ENCODE peak calls at places on chromosomes 6 and 20, in eight cellular contexts. B is activated naive CD8-positive, alpha-beta T cell treated with anti-CD3 and anti-CD28 coated beads, Interleukin-2, amount 50 U/mL, for 24 hours; G is left cardiac atrium; A is AG04450; E is activated T-helper 9 cell treated with anti-CD3 and anti-CD28 coated beads, Interleukin-2, amount 50 U/mL, for 16 hours; Z is smooth muscle cell of the brain vasculature; M is D341Med; V is HS-27A. C is an unnamed sample.

GRCh38 chr20:38825901-38826625 is 20.6 kb downstream of the PPP1R16B start:
- DNase-seq in B (no peak), Z (peak; percentile 7), A (peak; percentile 4), M (peak; percentile 66), V (no peak), E (no peak), G (no peak), C (no peak)

GRCh38 chr6:43311681-43312080 is 3.1 kb upstream of the CRIP3 start:
- DNase-seq in B (no peak), G (no peak), Z (no peak), M (no peak), A (no peak), E (no peak), V (no peak), C (no peak)

GRCh38 chr20:10982692-10983091 is 308.9 kb upstream of the JAG1 start:
- DNase-seq in A (peak; percentile 68), G (peak; percentile 66), B (no peak), M (no peak), V (peak; percentile 75), E (no peak), Z (no peak), C (no peak)

GRCh38 chr20:16732506-16733152 is 2.8 kb downstream of the SNRPB2 start:
- DNase-seq in Z (no peak), A (no peak), G (no peak), M (no peak), V (no peak), B (no peak), E (no peak), C (no peak)

GRCh38 chr6:10465633-10466499 is 51.0 kb upstream of the TFAP2A start:
- DNase-seq in E (no peak), A (no peak), G (peak; percentile 22), Z (no peak), B (peak; percentile 35), V (no peak), M (peak; percentile 67), C (peak; percentile 57)

GRCh38 chr6:106470316-106470715 is 109.8 kb downstream of the CRYBG1 start:
- DNase-seq in V (no peak), M (no peak), Z (no peak), A (no peak), B (no peak), E (no peak), G (no peak), C (no peak)

GRCh38 chr6:42352856-42353564 is 98.7 kb downstream of the TRERF1 start:
- DNase-seq in M (no peak), E (no peak), Z (no peak), G (no peak), A (peak; percentile 34), V (peak; percentile 56), B (no peak), C (no peak)

GRCh38 chr6:166078294-166078693 is 89.4 kb downstream of the TBXT start:
- DNase-seq in Z (peak; percentile 70), M (no peak), G (no peak), V (no peak), B (no peak), A (peak; percentile 89), E (no peak), C (no peak)

GRCh38 chr6:154302111-154302752 is 54.4 kb downstream of the IPCEF1 start:
- DNase-seq in E (no peak), G (no peak), B (peak; percentile 13), V (no peak), Z (no peak), M (no peak), A (peak; percentile 87), C (peak; percentile 27)

GRCh38 chr6:152474341-152474740 is 162.8 kb downstream of the SYNE1 start:
- DNase-seq in E (no peak), Z (no peak), M (no peak), G (no peak), V (no peak), A (no peak), B (no peak), C (no peak)

GRCh38 chr6:7696061-7696460 is 29.8 kb upstream of the BMP6 start:
- DNase-seq in A (no peak), M (no peak), B (no peak), V (no peak), Z (no peak), G (no peak), E (no peak), C (no peak)

GRCh38 chr20:48749437-48749836 is 78.4 kb downstream of the PREX1 start:
- DNase-seq in Z (no peak), M (no peak), B (no peak), V (no peak), A (no peak), G (no peak), E (no peak), C (no peak)

GRCh38 chr6:108946695-108947094 is 98.5 kb downstream of the ARMC2 start:
- DNase-seq in M (no peak), A (no peak), Z (no peak), V (no peak), E (no peak), G (no peak), B (no peak), C (no peak)

GRCh38 chr6:3885262-3886036 is 36.3 kb downstream of the FAM50B start:
- DNase-seq in A (no peak), V (no peak), G (no peak), M (peak; percentile 58), Z (no peak), B (no peak), E (no peak), C (no peak)

GRCh38 chr6:146894624-146895023 is 295.9 kb downstream of the ADGB start:
- DNase-seq in A (no peak), B (no peak), Z (no peak), G (no peak), M (no peak), E (no peak), V (no peak), C (no peak)

C was measured in germinal center.